ENCODE peak calls at places on chromosomes 5 and 9, in four cellular contexts. T, R, W and E are unnamed samples.

GRCh38 chr5:154358410-154359221 is 87.2 kb upstream of the SAP30L start:
- DNase-seq in T (no peak), R (no peak), W (no peak), E (no peak)

GRCh38 chr9:76321185-76321828 is 72.9 kb downstream of the RFK start:
- DNase-seq in T (no peak), R (no peak), W (no peak), E (no peak)

GRCh38 chr9:127133739-127134167 is 11.3 kb upstream of the ANGPTL2 start:
- DNase-seq in T (no peak), R (peak; percentile 28), W (no peak), E (no peak)

GRCh38 chr5:95959051-95959963 is 2.3 kb downstream of the ELL2 start:
- DNase-seq in T (no peak), R (no peak), W (peak; percentile 9), E (no peak)

GRCh38 chr5:67244345-67244793 is 47.8 kb upstream of the CD180 start:
- DNase-seq in T (no peak), R (no peak), W (no peak), E (peak; percentile 39)

GRCh38 chr9:33132249-33132772 is 34.8 kb downstream of the B4GALT1 start:
- DNase-seq in T (no peak), R (no peak), W (no peak), E (no peak)

GRCh38 chr5:88480766-88481499 is 212.3 kb upstream of the TMEM161B start:
- DNase-seq in T (no peak), R (no peak), W (no peak), E (no peak)

GRCh38 chr5:61897251-61897650 is 408.8 kb upstream of the KIF2A start:
- DNase-seq in T (no peak), R (no peak), W (no peak), E (no peak)

GRCh38 chr9:127198587-127198986 is 66.0 kb upstream of the GARNL3 start:
- DNase-seq in T (no peak), R (no peak), W (no peak), E (no peak)

GRCh38 chr5:5149154-5149553 is 9.0 kb downstream of the ADAMTS16 start:
- DNase-seq in T (no peak), R (no peak), W (no peak), E (no peak)

GRCh38 chr5:123371575-123372179 is 51.5 kb downstream of the CEP120 start:
- DNase-seq in T (no peak), R (peak; percentile 55), W (peak; percentile 75), E (peak; percentile 57)

GRCh38 chr5:144566747-144567415 is 396.2 kb downstream of the KCTD16 start:
- DNase-seq in T (no peak), R (no peak), W (no peak), E (no peak)

GRCh38 chr5:66558562-66558961 is 37.6 kb upstream of the MAST4 start:
- DNase-seq in T (peak; percentile 25), R (no peak), W (peak; percentile 5), E (no peak)

GRCh38 chr5:74624009-74624408 is 16.5 kb downstream of the ENC1 start:
- DNase-seq in T (no peak), R (no peak), W (no peak), E (no peak)

GRCh38 chr5:179153341-179153901 is 93.2 kb downstream of the ZNF354C start:
- DNase-seq in T (no peak), R (no peak), W (no peak), E (no peak)

GRCh38 chr5:980001-980588 is 28.5 kb upstream of the NKD2 start:
- DNase-seq in T (no peak), R (no peak), W (no peak), E (peak; percentile 33)

GRCh38 chr5:100676807-100677631 is 141.8 kb downstream of the FAM174A start:
- DNase-seq in T (no peak), R (no peak), W (no peak), E (no peak)

GRCh38 chr5:90709323-90710148 is 150.9 kb downstream of the ADGRV1 start:
- DNase-seq in T (peak; percentile 38), R (no peak), W (peak; percentile 48), E (peak; percentile 34)

GRCh38 chr5:177378884-177379883 is 5.0 kb upstream of the SLC34A1 start:
- DNase-seq in T (peak; percentile 72), R (no peak), W (no peak), E (no peak)

GRCh38 chr5:81755320-81755719 is 4.4 kb upstream of the SSBP2 start:
- DNase-seq in T (no peak), R (no peak), W (no peak), E (peak; percentile 66)

GRCh38 chr9:89603629-89604462 is 966 bp upstream of the GADD45G start:
- DNase-seq in T (peak; percentile 66), R (peak; percentile 71), W (peak; percentile 83), E (peak; percentile 89)